ENCODE peak calls at places on chromosomes 1 and 21, in eight cellular contexts. O is IMR-90; H is activated CD8-positive, alpha-beta T cell treated with anti-CD3 and anti-CD28 coated beads for 36 hours; V is omental fat pad; Y is WTC11; R is neural crest cell; Z is RWPE1; Q is lower lobe of right lung. I is an unnamed sample.
A peak's percentile ranks its signal among the peaks of the same experiment; 100 is the strongest.

GRCh38 chr1:20574686-20575543 is 14.0 kb upstream of the CDA start:
- DNase-seq in O (peak; percentile 75), H (peak; percentile 85), V (peak; percentile 85), Y (peak; percentile 90), R (peak; percentile 72), Z (peak; percentile 46), Q (peak; percentile 89), I (peak; percentile 89)

GRCh38 chr1:5832916-5833895 is 159.0 kb downstream of the NPHP4 start:
- DNase-seq in O (no peak), H (no peak), V (no peak), Y (no peak), R (no peak), Z (no peak), Q (peak; percentile 36), I (no peak)

GRCh38 chr1:85091647-85092295 is 43.5 kb upstream of the MCOLN3 start:
- DNase-seq in O (no peak), H (peak; percentile 32), V (no peak), Y (no peak), R (no peak), Z (no peak), Q (no peak), I (no peak)

GRCh38 chr1:51088474-51088873 is 13.6 kb upstream of the C1orf185 start:
- DNase-seq in O (no peak), H (no peak), V (no peak), Y (no peak), R (no peak), Z (peak; percentile 13), Q (no peak), I (no peak)

GRCh38 chr1:165228676-165229075 is 127.8 kb downstream of the LMX1A start:
- DNase-seq in O (peak; percentile 0), H (no peak), V (no peak), Y (peak; percentile 41), R (no peak), Z (no peak), Q (no peak), I (no peak)

GRCh38 chr1:26775666-26776065 is 12.1 kb upstream of the PIGV start:
- DNase-seq in O (no peak), H (no peak), V (no peak), Y (no peak), R (no peak), Z (no peak), Q (no peak), I (no peak)

GRCh38 chr21:8994640-8995511 is 1526.5 kb upstream of the TPTE start:
- DNase-seq in O (no peak), H (no peak), V (no peak), Y (no peak), R (no peak), Z (no peak), Q (no peak), I (no peak)

GRCh38 chr1:108346137-108346536 is 102.3 kb upstream of the NBPF4 start:
- DNase-seq in O (no peak), H (no peak), V (no peak), Y (no peak), R (no peak), Z (no peak), Q (no peak), I (no peak)

GRCh38 chr1:53527368-53527767 is 68.2 kb downstream of the DMRTB1 start:
- DNase-seq in O (no peak), H (no peak), V (no peak), Y (no peak), R (no peak), Z (no peak), Q (no peak), I (no peak)

GRCh38 chr1:210857724-210858123 is 276.2 kb downstream of the KCNH1 start:
- DNase-seq in O (no peak), H (no peak), V (no peak), Y (no peak), R (no peak), Z (no peak), Q (no peak), I (no peak)

GRCh38 chr1:6508154-6508875 is 16.8 kb upstream of the PLEKHG5 start:
- DNase-seq in O (no peak), H (no peak), V (no peak), Y (no peak), R (no peak), Z (no peak), Q (no peak), I (no peak)

GRCh38 chr1:23957096-23957495 is 2.5 kb upstream of the PNRC2 start:
- DNase-seq in O (no peak), H (no peak), V (no peak), Y (no peak), R (no peak), Z (peak; percentile 42), Q (peak; percentile 58), I (peak; percentile 74)

GRCh38 chr1:23958810-23959460 is 693 bp upstream of the PNRC2 start:
- DNase-seq in O (peak; percentile 90), H (peak; percentile 99), V (peak; percentile 60), Y (peak; percentile 75), R (peak; percentile 71), Z (peak; percentile 77), Q (peak; percentile 96), I (peak; percentile 93)

GRCh38 chr1:23963617-23964234 is 4.1 kb downstream of the PNRC2 start:
- DNase-seq in O (no peak), H (no peak), V (no peak), Y (no peak), R (no peak), Z (no peak), Q (no peak), I (no peak)

GRCh38 chr1:23960291-23960718 is 677 bp downstream of the PNRC2 start:
- DNase-seq in O (peak; percentile 30), H (no peak), V (no peak), Y (no peak), R (no peak), Z (no peak), Q (no peak), I (no peak)

GRCh38 chr1:23959461-23960290 is at the start of gene PNRC2:
- DNase-seq in O (peak; percentile 94), H (peak; percentile 98), V (peak; percentile 90), Y (peak; percentile 97), R (peak; percentile 96), Z (peak; percentile 99), Q (peak; percentile 97), I (peak; percentile 98)
- TF ChIP-seq CTCF in O (no peak), H (no peak), V (no peak), Y (no peak), R (no peak), Z (no peak), Q (no peak), I (no peak)

DNA sequence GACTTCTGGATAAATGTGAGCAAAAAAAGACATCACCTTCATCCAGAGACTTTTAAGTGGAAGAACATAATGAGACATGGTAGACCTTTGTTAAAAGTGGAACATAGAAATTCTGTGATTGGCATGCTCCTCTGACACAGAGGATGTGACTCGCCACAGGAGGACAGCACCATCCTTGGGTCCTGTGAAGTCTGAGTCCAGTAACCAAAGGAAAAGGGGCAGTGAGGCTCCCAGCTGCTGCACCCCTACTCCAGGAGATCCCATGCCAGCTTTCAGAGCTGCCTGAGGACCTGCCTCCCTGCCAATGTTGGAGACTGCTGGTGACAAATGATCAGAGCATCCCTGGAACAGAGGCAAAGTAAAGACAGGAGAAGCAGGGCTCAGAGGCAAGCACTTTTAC is 136.2 kb downstream of the BRINP2 start:
- DNase-seq in O (no peak), H (no peak), V (no peak), Y (no peak), R (no peak), Z (no peak), Q (no peak), I (no peak)
- TF ChIP-seq CTCF in O (no peak), H (no peak), V (no peak), Y (no peak), R (no peak), Z (no peak), Q (no peak), I (no peak)

GRCh38 chr1:39204441-39205081 is at the start of gene MACF1:
- DNase-seq in O (peak; percentile 98), H (peak; percentile 65), V (no peak), Y (no peak), R (peak; percentile 30), Z (peak; percentile 26), Q (no peak), I (peak; percentile 55)
- TF ChIP-seq CTCF in O (peak; percentile 59), H (no peak), V (no peak), Y (no peak), R (peak; percentile 25), Z (no peak), Q (peak; percentile 32), I (peak; percentile 41)

GRCh38 chr1:222547944-222548671 is at the start of gene HHIPL2:
- DNase-seq in O (no peak), H (no peak), V (no peak), Y (no peak), R (no peak), Z (no peak), Q (no peak), I (no peak)

GRCh38 chr1:222546548-222547259 is 1.2 kb downstream of the HHIPL2 start:
- DNase-seq in O (peak; percentile 83), H (no peak), V (no peak), Y (no peak), R (no peak), Z (peak; percentile 75), Q (no peak), I (no peak)

GRCh38 chr1:222546091-222546490 is 1.8 kb downstream of the HHIPL2 start:
- DNase-seq in O (no peak), H (no peak), V (no peak), Y (no peak), R (no peak), Z (no peak), Q (no peak), I (no peak)

GRCh38 chr1:222543817-222544216 is 4.1 kb downstream of the HHIPL2 start:
- DNase-seq in O (no peak), H (no peak), V (no peak), Y (peak; percentile 44), R (no peak), Z (no peak), Q (no peak), I (no peak)

GRCh38 chr1:222547260-222547614 is 667 bp downstream of the HHIPL2 start:
- DNase-seq in O (no peak), H (no peak), V (no peak), Y (no peak), R (no peak), Z (no peak), Q (no peak), I (no peak)
- TF ChIP-seq CTCF in O (no peak), H (no peak), V (no peak), Y (no peak), R (no peak), Z (no peak), Q (no peak), I (no peak)

DNA sequence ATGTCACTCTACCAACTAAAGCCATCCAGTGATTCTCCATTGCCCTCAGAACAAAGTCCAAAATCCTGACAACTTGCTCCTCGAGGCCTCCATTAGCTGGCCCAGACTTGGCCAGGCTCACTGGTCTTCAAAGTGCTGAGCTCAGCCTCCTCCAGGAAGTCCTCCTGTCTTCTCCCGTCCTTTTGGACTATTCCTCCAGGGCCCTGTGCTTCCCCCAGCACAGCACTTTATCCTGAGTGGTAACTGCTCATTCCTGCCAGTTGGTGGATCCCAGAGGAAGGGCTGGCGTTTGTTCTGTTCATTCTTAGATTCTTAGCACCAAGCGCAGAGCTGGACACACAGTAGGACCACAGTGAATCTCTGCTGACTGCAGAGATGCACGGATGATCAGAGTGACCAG is 179.9 kb downstream of the PTPRU start:
- DNase-seq in O (no peak), H (no peak), V (no peak), Y (no peak), R (no peak), Z (no peak), Q (no peak), I (no peak)
- TF ChIP-seq CTCF in O (no peak), H (no peak), V (no peak), Y (no peak), R (peak; percentile 27), Z (no peak), Q (no peak), I (no peak)

GRCh38 chr1:244817415-244817894 is 18.0 kb upstream of the COX20 start:
- DNase-seq in O (no peak), H (no peak), V (no peak), Y (no peak), R (no peak), Z (no peak), Q (no peak), I (no peak)
- TF ChIP-seq CTCF in O (no peak), H (no peak), V (no peak), Y (no peak), R (no peak), Z (no peak), Q (no peak), I (no peak)